ENCODE peak calls at places on chromosomes 7 and 10, in four cellular contexts. I is mesenteric fat pad; H is CD4-positive, alpha-beta memory T cell; Y is dorsolateral prefrontal cortex. X is an unnamed sample.

GRCh38 chr7:142334236-142334635 is 76.4 kb upstream of the PRSS58 start:
- DNase-seq in I (no peak), Y (no peak), H (no peak), X (no peak)

GRCh38 chr10:34758447-34758996 is 56.6 kb downstream of the PARD3 start:
- DNase-seq in H (no peak), Y (no peak), I (no peak), X (no peak)

GRCh38 chr10:93553501-93554374 is 12.7 kb upstream of the FFAR4 start:
- DNase-seq in H (no peak), Y (no peak), I (no peak), X (no peak)

GRCh38 chr10:78899996-78900714 is 168.6 kb upstream of the ZMIZ1 start:
- DNase-seq in Y (no peak), H (no peak), I (peak), X (no peak)

GRCh38 chr10:113534428-113534827 is 18.4 kb upstream of the HABP2 start:
- DNase-seq in H (no peak), I (no peak), Y (no peak), X (no peak)

GRCh38 chr10:119860866-119861601 is 11.6 kb downstream of the MCMBP start:
- DNase-seq in H (no peak), Y (no peak), I (no peak), X (no peak)

GRCh38 chr10:64637939-64638338 is 1116.7 kb downstream of the REEP3 start:
- DNase-seq in I (no peak), H (no peak), Y (no peak), X (no peak)

GRCh38 chr10:71359364-71360046 is 37.2 kb upstream of the CDH23 start:
- DNase-seq in H (no peak), Y (no peak), I (no peak), X (peak)

GRCh38 chr7:17027143-17027802 is 145.5 kb upstream of the AGR3 start:
- DNase-seq in H (no peak), I (no peak), Y (no peak), X (no peak)

GRCh38 chr10:35561670-35562069 is 43.5 kb upstream of the GJD4 start:
- DNase-seq in H (no peak), Y (peak), I (no peak), X (no peak)

GRCh38 chr7:120398284-120399000 is 125.5 kb downstream of the KCND2 start:
- DNase-seq in I (no peak), H (no peak), Y (no peak), X (no peak)

GRCh38 chr7:155556725-155557124 is 10.4 kb upstream of the CNPY1 start:
- DNase-seq in H (no peak), I (no peak), Y (no peak), X (no peak)

GRCh38 chr10:75617485-75618155 is 186.2 kb downstream of the LRMDA start:
- DNase-seq in Y (no peak), H (no peak), I (no peak), X (no peak)

GRCh38 chr10:92087750-92088395 is 164.3 kb downstream of the BTAF1 start:
- DNase-seq in H (peak), I (no peak), Y (peak), X (peak)

GRCh38 chr10:126226988-126227761 is 161.1 kb downstream of the ADAM12 start:
- DNase-seq in H (no peak), I (no peak), Y (no peak), X (no peak)

X was measured in B cell.